ENCODE peak calls at places on chromosomes 7 and 10, in ten cellular contexts. F, Q, U, W, J, M, C, N, R and I are unnamed samples.

GRCh38 chr7:112104153-112104552 is 102.0 kb downstream of the DOCK4 start:
- DNase-seq in F (no peak), Q (no peak), U (no peak), W (no peak), J (no peak), M (no peak), C (no peak), N (no peak), R (no peak), I (no peak)

GRCh38 chr7:149817836-149818535 is 20.2 kb upstream of the ZNF862 start:
- DNase-seq in F (no peak), Q (no peak), U (no peak), W (no peak), J (no peak), M (no peak), C (no peak), N (no peak), R (no peak), I (no peak)

GRCh38 chr10:60964257-60965235 is 20.6 kb upstream of the RHOBTB1 start:
- DNase-seq in F (peak), Q (peak), U (peak), W (peak), J (peak), M (peak), C (peak), N (peak), R (peak), I (peak)

GRCh38 chr10:36263871-36264270 is 621.8 kb upstream of the FZD8 start:
- DNase-seq in F (no peak), Q (no peak), U (no peak), W (peak), J (peak), M (no peak), C (no peak), N (no peak), R (no peak), I (no peak)

GRCh38 chr10:103781329-103782061 is 73.9 kb downstream of the SH3PXD2A start:
- DNase-seq in F (peak), Q (peak), U (peak), W (peak), J (peak), M (peak), C (peak), N (no peak), R (no peak), I (peak)

GRCh38 chr10:77641788-77642397 is 4.3 kb upstream of the KCNMA1 start:
- DNase-seq in F (peak), Q (peak), U (peak), W (peak), J (peak), M (peak), C (peak), N (peak), R (peak), I (peak)

GRCh38 chr10:8677642-8678041 is 623.2 kb downstream of the GATA3 start:
- DNase-seq in F (no peak), Q (no peak), U (no peak), W (no peak), J (no peak), M (no peak), C (no peak), N (no peak), R (no peak), I (no peak)

GRCh38 chr7:44735403-44736165 is 13.1 kb upstream of the ZMIZ2 start:
- DNase-seq in F (peak), Q (peak), U (peak), W (peak), J (peak), M (no peak), C (peak), N (no peak), R (no peak), I (peak)

GRCh38 chr10:9254353-9254752 is 1199.9 kb downstream of the GATA3 start:
- DNase-seq in F (no peak), Q (peak), U (no peak), W (peak), J (no peak), M (no peak), C (no peak), N (no peak), R (no peak), I (peak)

GRCh38 chr7:2437136-2437535 is 33.7 kb downstream of the CHST12 start:
- DNase-seq in F (no peak), Q (no peak), U (no peak), W (no peak), J (no peak), M (no peak), C (no peak), N (no peak), R (peak), I (no peak)

GRCh38 chr7:125485223-125485622 is 555.6 kb upstream of the POT1 start:
- DNase-seq in F (no peak), Q (no peak), U (no peak), W (no peak), J (peak), M (no peak), C (no peak), N (no peak), R (no peak), I (no peak)

GRCh38 chr10:130862626-130863025 is 448.9 kb downstream of the TCERG1L start:
- DNase-seq in F (no peak), Q (no peak), U (no peak), W (no peak), J (no peak), M (no peak), C (no peak), N (no peak), R (no peak), I (no peak)

GRCh38 chr10:45198596-45199379 is 116.6 kb downstream of the OR13A1 start:
- DNase-seq in F (no peak), Q (no peak), U (no peak), W (no peak), J (no peak), M (no peak), C (no peak), N (no peak), R (no peak), I (no peak)

GRCh38 chr10:24597426-24597825 is 126.3 kb downstream of the ARHGAP21 start:
- DNase-seq in F (no peak), Q (no peak), U (no peak), W (no peak), J (no peak), M (no peak), C (no peak), N (no peak), R (no peak), I (no peak)

GRCh38 chr7:119838444-119838843 is 434.5 kb upstream of the KCND2 start:
- DNase-seq in F (no peak), Q (no peak), U (no peak), W (no peak), J (no peak), M (no peak), C (no peak), N (no peak), R (no peak), I (no peak)

GRCh38 chr7:23759556-23760391 is 49.8 kb downstream of the STK31 start:
- DNase-seq in F (no peak), Q (no peak), U (no peak), W (peak), J (peak), M (no peak), C (peak), N (no peak), R (peak), I (peak)

GRCh38 chr7:44131173-44132009 is 8.0 kb upstream of the POLD2 start:
- DNase-seq in F (no peak), Q (peak), U (peak), W (peak), J (peak), M (peak), C (peak), N (no peak), R (no peak), I (no peak)

GRCh38 chr10:71333154-71333887 is 14.3 kb downstream of the SLC29A3 start:
- DNase-seq in F (no peak), Q (no peak), U (no peak), W (no peak), J (no peak), M (no peak), C (no peak), N (no peak), R (no peak), I (no peak)

GRCh38 chr7:131627589-131628212 is 71.3 kb upstream of the PODXL start:
- DNase-seq in F (no peak), Q (peak), U (no peak), W (no peak), J (no peak), M (no peak), C (no peak), N (no peak), R (no peak), I (no peak)

GRCh38 chr7:7821517-7821916 is 103.1 kb upstream of the RPA3 start:
- DNase-seq in F (no peak), Q (no peak), U (no peak), W (no peak), J (no peak), M (no peak), C (no peak), N (no peak), R (no peak), I (no peak)

GRCh38 chr10:124378817-124379510 is 39.8 kb downstream of the OAT start:
- DNase-seq in F (peak), Q (no peak), U (no peak), W (no peak), J (peak), M (no peak), C (no peak), N (no peak), R (no peak), I (no peak)

GRCh38 chr10:84477370-84477769 is 149.0 kb downstream of the CCSER2 start:
- DNase-seq in F (no peak), Q (no peak), U (no peak), W (no peak), J (no peak), M (no peak), C (no peak), N (no peak), R (no peak), I (no peak)

GRCh38 chr10:11225935-11226334 is 208.3 kb downstream of the CELF2 start:
- DNase-seq in F (no peak), Q (no peak), U (no peak), W (no peak), J (no peak), M (no peak), C (no peak), N (peak), R (no peak), I (no peak)

GRCh38 chr7:129282865-129283264 is 58.0 kb downstream of the AHCYL2 start:
- DNase-seq in F (no peak), Q (no peak), U (no peak), W (no peak), J (no peak), M (no peak), C (no peak), N (no peak), R (no peak), I (no peak)

GRCh38 chr10:93757136-93757535 is 600 bp upstream of the LGI1 start:
- DNase-seq in F (no peak), Q (no peak), U (no peak), W (no peak), J (no peak), M (peak), C (no peak), N (no peak), R (no peak), I (no peak)

GRCh38 chr10:132054564-132054963 is 11.2 kb upstream of the JAKMIP3 start:
- DNase-seq in F (no peak), Q (no peak), U (no peak), W (no peak), J (peak), M (no peak), C (no peak), N (no peak), R (no peak), I (no peak)

GRCh38 chr10:132714096-132714721 is 71.7 kb downstream of the NKX6-2 start:
- DNase-seq in F (no peak), Q (no peak), U (no peak), W (no peak), J (no peak), M (no peak), C (no peak), N (no peak), R (peak), I (no peak)

GRCh38 chr7:100493476-100494264 is 9.9 kb downstream of the NYAP1 start:
- DNase-seq in F (no peak), Q (peak), U (peak), W (no peak), J (no peak), M (peak), C (peak), N (peak), R (peak), I (no peak)

GRCh38 chr10:124670849-124671248 is 73.3 kb downstream of the FAM53B start:
- DNase-seq in F (no peak), Q (no peak), U (no peak), W (no peak), J (no peak), M (no peak), C (no peak), N (no peak), R (no peak), I (no peak)

GRCh38 chr7:151080522-151081169 is at the start of gene FASTK:
- DNase-seq in F (peak), Q (peak), U (peak), W (peak), J (peak), M (peak), C (peak), N (peak), R (peak), I (peak)

GRCh38 chr10:50641636-50642035 is 17.9 kb upstream of the SGMS1 start:
- DNase-seq in F (no peak), Q (no peak), U (no peak), W (peak), J (peak), M (no peak), C (no peak), N (no peak), R (no peak), I (no peak)

GRCh38 chr7:138186951-138187351 is 110.7 kb downstream of the AKR1D1 start:
- DNase-seq in F (no peak), Q (no peak), U (no peak), W (peak), J (peak), M (no peak), C (peak), N (no peak), R (no peak), I (peak)

GRCh38 chr10:61899045-61899444 is 2.5 kb upstream of the ARID5B start:
- DNase-seq in F (no peak), Q (peak), U (no peak), W (peak), J (peak), M (no peak), C (peak), N (no peak), R (no peak), I (peak)

GRCh38 chr7:98674461-98674860 is 57.4 kb downstream of the NPTX2 start:
- DNase-seq in F (no peak), Q (no peak), U (no peak), W (no peak), J (peak), M (no peak), C (no peak), N (no peak), R (no peak), I (no peak)

GRCh38 chr10:73225518-73225917 is 21.5 kb downstream of the DNAJC9 start:
- DNase-seq in F (no peak), Q (no peak), U (no peak), W (no peak), J (peak), M (no peak), C (no peak), N (no peak), R (no peak), I (no peak)

GRCh38 chr7:27179503-27180430 is 5.3 kb downstream of the HOXA11 start:
- DNase-seq in F (peak), Q (peak), U (peak), W (peak), J (peak), M (peak), C (peak), N (peak), R (peak), I (peak)

GRCh38 chr7:27163776-27164380 is 1.5 kb downstream of the HOXA9 start:
- DNase-seq in F (no peak), Q (no peak), U (no peak), W (no peak), J (no peak), M (no peak), C (no peak), N (peak), R (no peak), I (no peak)

GRCh38 chr7:11472646-11473045 is 359.4 kb downstream of the THSD7A start:
- DNase-seq in F (no peak), Q (no peak), U (no peak), W (no peak), J (no peak), M (no peak), C (no peak), N (no peak), R (no peak), I (no peak)

GRCh38 chr7:149692557-149692982 is 80.8 kb downstream of the ZNF467 start:
- DNase-seq in F (no peak), Q (no peak), U (no peak), W (no peak), J (no peak), M (peak), C (no peak), N (no peak), R (no peak), I (no peak)

GRCh38 chr10:86291616-86292340 is 74.8 kb downstream of the GRID1 start:
- DNase-seq in F (no peak), Q (no peak), U (no peak), W (no peak), J (no peak), M (peak), C (no peak), N (no peak), R (peak), I (no peak)
- TF ChIP-seq CTCF in F (no peak), Q (no peak), U (peak), W (no peak), J (no peak), M (peak), C (no peak), N (no peak), R (no peak), I (no peak)

GRCh38 chr7:41096921-41097320 is 606.0 kb downstream of the INHBA start:
- DNase-seq in F (no peak), Q (peak), U (no peak), W (no peak), J (no peak), M (no peak), C (peak), N (no peak), R (no peak), I (peak)

GRCh38 chr7:41098846-41099245 is 604.0 kb downstream of the INHBA start:
- DNase-seq in F (no peak), Q (no peak), U (no peak), W (no peak), J (no peak), M (no peak), C (no peak), N (no peak), R (no peak), I (no peak)

GRCh38 chr7:41093141-41093540 is 609.7 kb downstream of the INHBA start:
- DNase-seq in F (no peak), Q (no peak), U (no peak), W (no peak), J (no peak), M (no peak), C (no peak), N (no peak), R (no peak), I (no peak)

GRCh38 chr7:41098402-41098801 is 604.5 kb downstream of the INHBA start:
- DNase-seq in F (no peak), Q (no peak), U (no peak), W (no peak), J (no peak), M (no peak), C (no peak), N (no peak), R (no peak), I (no peak)

GRCh38 chr7:41097501-41097900 is 605.4 kb downstream of the INHBA start:
- DNase-seq in F (no peak), Q (peak), U (no peak), W (no peak), J (peak), M (no peak), C (no peak), N (no peak), R (no peak), I (peak)
- H3K4me3 ChIP-seq in F (no peak), Q (no peak), U (no peak), W (no peak), J (no peak), M (no peak), C (no peak), N (no peak), R (no peak), I (no peak)

GRCh38 chr10:43884516-43885105 is 235.9 kb upstream of the ZNF32 start:
- DNase-seq in F (no peak), Q (no peak), U (no peak), W (no peak), J (no peak), M (no peak), C (no peak), N (no peak), R (no peak), I (peak)

GRCh38 chr10:43888551-43888950 is 239.9 kb upstream of the ZNF32 start:
- DNase-seq in F (no peak), Q (peak), U (no peak), W (peak), J (peak), M (no peak), C (peak), N (no peak), R (no peak), I (peak)

GRCh38 chr10:43881657-43882056 is 233.0 kb upstream of the ZNF32 start:
- DNase-seq in F (no peak), Q (no peak), U (no peak), W (no peak), J (no peak), M (no peak), C (no peak), N (no peak), R (no peak), I (no peak)

GRCh38 chr10:43885842-43886241 is 237.2 kb upstream of the ZNF32 start:
- DNase-seq in F (no peak), Q (no peak), U (no peak), W (no peak), J (no peak), M (no peak), C (no peak), N (no peak), R (no peak), I (no peak)

GRCh38 chr10:43885252-43885651 is 236.6 kb upstream of the ZNF32 start:
- DNase-seq in F (no peak), Q (no peak), U (no peak), W (no peak), J (no peak), M (no peak), C (no peak), N (no peak), R (no peak), I (no peak)
- TF ChIP-seq CTCF in F (no peak), Q (no peak), U (no peak), W (no peak), J (no peak), M (no peak), C (no peak), N (no peak), R (no peak), I (no peak)

DNA sequence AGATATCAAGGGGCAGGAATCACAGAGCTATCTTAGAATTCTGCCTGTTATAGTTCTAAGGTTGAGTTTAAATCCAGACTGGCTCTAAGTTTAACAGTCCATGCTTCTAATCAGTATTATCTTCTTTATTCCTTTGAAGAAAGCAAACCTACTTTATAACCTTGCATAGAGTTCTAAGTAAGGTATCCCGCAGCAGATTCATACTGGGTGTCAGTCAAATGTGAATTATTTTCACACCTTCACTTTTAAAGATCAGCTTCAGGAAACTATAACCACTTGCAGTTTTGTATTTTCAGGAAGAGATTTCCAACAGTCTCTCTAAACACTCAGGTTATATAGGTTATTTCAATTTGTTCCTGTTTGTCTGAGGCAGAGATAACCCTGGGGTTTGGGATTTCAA is 21.2 kb downstream of the STAMBPL1 start:
- DNase-seq in F (no peak), Q (no peak), U (no peak), W (no peak), J (no peak), M (no peak), C (no peak), N (no peak), R (no peak), I (no peak)
- H3K4me3 ChIP-seq in F (no peak), Q (no peak), U (no peak), W (no peak), J (no peak), M (no peak), C (no peak), N (no peak), R (no peak), I (no peak)

GRCh38 chr10:42490368-42490767 is 148.0 kb downstream of the ZNF33B start:
- DNase-seq in F (no peak), Q (no peak), U (no peak), W (no peak), J (no peak), M (no peak), C (no peak), N (no peak), R (no peak), I (no peak)
- TF ChIP-seq CTCF in F (no peak), Q (no peak), U (no peak), W (no peak), J (no peak), M (no peak), C (no peak), N (no peak), R (no peak), I (no peak)

DNA sequence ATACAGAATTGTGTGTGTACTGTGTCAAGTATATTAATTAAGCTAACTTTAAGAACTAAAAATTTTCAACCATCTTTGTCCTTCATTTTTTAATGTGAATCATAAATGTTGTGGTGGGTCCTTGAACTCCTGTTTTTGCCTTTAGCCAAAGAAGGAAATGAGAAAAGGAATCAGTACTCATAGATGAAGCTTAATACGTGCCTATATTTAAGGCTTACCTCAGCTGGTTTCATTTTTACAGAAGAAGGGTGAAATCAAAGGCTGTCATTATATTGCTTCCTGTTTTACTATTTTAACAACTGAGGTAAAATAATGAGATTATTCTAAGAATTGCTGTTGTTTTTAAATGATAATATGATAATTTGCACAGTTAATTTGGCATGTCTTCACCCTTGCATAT is 6.3 kb upstream of the SNX13 start:
- DNase-seq in F (no peak), Q (no peak), U (no peak), W (no peak), J (no peak), M (no peak), C (no peak), N (no peak), R (no peak), I (no peak)
- H3K4me3 ChIP-seq in F (no peak), Q (no peak), U (no peak), W (no peak), J (no peak), M (no peak), C (no peak), N (no peak), R (no peak), I (no peak)